ENCODE peak calls at places on chromosomes 11 and 22, in four cellular contexts. Z is HTR-8/SVneo, W is fibroblast of lung, Q is hippocampal formation. U is an unnamed sample.
A peak's percentile ranks its signal among the peaks of the same experiment; 100 is the strongest.

GRCh38 chr11:73478737-73479347 is 102.6 kb downstream of the RELT start:
- DNase-seq in Z (peak; percentile 61), W (peak; percentile 59), Q (no peak), U (peak; percentile 59)

GRCh38 chr11:122668562-122669090 is 13.1 kb downstream of the UBASH3B start:
- DNase-seq in Z (no peak), W (peak; percentile 95), Q (no peak), U (peak; percentile 20)

GRCh38 chr22:27687984-27688545 is 113.5 kb downstream of the MN1 start:
- DNase-seq in Z (no peak), W (no peak), Q (no peak), U (no peak)

GRCh38 chr11:33716236-33716635 is 15.6 kb upstream of the C11orf91 start:
- DNase-seq in Z (no peak), W (peak; percentile 60), Q (no peak), U (peak; percentile 66)

GRCh38 chr22:22728382-22728781 is 84.0 kb downstream of the GGTLC2 start:
- DNase-seq in Z (no peak), W (no peak), Q (no peak), U (no peak)

GRCh38 chr11:74162688-74163467 is 7.9 kb downstream of the C2CD3 start:
- DNase-seq in Z (no peak), W (no peak), Q (no peak), U (no peak)

GRCh38 chr11:128904303-128904871 is 13.2 kb downstream of the KCNJ5 start:
- DNase-seq in Z (peak; percentile 9), W (no peak), Q (no peak), U (no peak)

GRCh38 chr22:35645646-35646045 is 2.6 kb upstream of the APOL6 start:
- DNase-seq in Z (no peak), W (no peak), Q (no peak), U (no peak)

GRCh38 chr11:126129681-126130671 is 67.3 kb upstream of the CDON start:
- DNase-seq in Z (no peak), W (peak; percentile 56), Q (no peak), U (no peak)

U was measured in endothelial cell of umbilical vein.